ENCODE peak calls at places on chromosomes 4 and X, in eight cellular contexts. V, I, F, D, N, E, G and A are unnamed samples.

GRCh38 chr4:57287687-57288604 is 177.8 kb upstream of the IGFBP7 start:
- DNase-seq in V (no peak), I (no peak), F (no peak), D (no peak), N (no peak), E (no peak), G (no peak), A (no peak)

GRCh38 chr4:156784970-156785369 is 186.6 kb downstream of the PDGFC start:
- DNase-seq in V (no peak), I (no peak), F (no peak), D (no peak), N (no peak), E (no peak), G (no peak), A (no peak)

GRCh38 chr4:98514930-98515809 is 143.2 kb downstream of the TSPAN5 start:
- DNase-seq in V (no peak), I (no peak), F (no peak), D (no peak), N (no peak), E (no peak), G (peak), A (no peak)

GRCh38 chrX:31333181-31333831 is 261.5 kb upstream of the FTHL17 start:
- DNase-seq in V (peak), I (no peak), F (no peak), D (no peak), N (no peak), E (no peak), G (peak), A (peak)

GRCh38 chr4:1759170-1759817 is 33.8 kb upstream of the FGFR3 start:
- DNase-seq in V (no peak), I (no peak), F (no peak), D (no peak), N (no peak), E (no peak), G (no peak), A (no peak)

GRCh38 chr4:165723051-165723805 is 149.8 kb upstream of the TLL1 start:
- DNase-seq in V (no peak), I (no peak), F (no peak), D (no peak), N (no peak), E (no peak), G (peak), A (no peak)

GRCh38 chr4:147201016-147201415 is 255.4 kb upstream of the TTC29 start:
- DNase-seq in V (no peak), I (no peak), F (no peak), D (no peak), N (no peak), E (no peak), G (no peak), A (no peak)

GRCh38 chr4:169159614-169160013 is 111.1 kb downstream of the SH3RF1 start:
- DNase-seq in V (peak), I (no peak), F (no peak), D (no peak), N (no peak), E (no peak), G (peak), A (peak)

GRCh38 chrX:42846741-42847140 is 68.8 kb upstream of the PPP1R2C start:
- DNase-seq in V (no peak), I (no peak), F (no peak), D (no peak), N (no peak), E (no peak), G (no peak), A (no peak)

GRCh38 chr4:105022811-105023667 is 123.6 kb upstream of the TET2 start:
- DNase-seq in V (no peak), I (no peak), F (no peak), D (no peak), N (no peak), E (no peak), G (peak), A (no peak)

GRCh38 chr4:87035881-87036509 is 101.2 kb downstream of the AFF1 start:
- DNase-seq in V (no peak), I (no peak), F (no peak), D (no peak), N (no peak), E (no peak), G (no peak), A (no peak)